ENCODE peak calls at places on chromosomes 5 and 9, in four cellular contexts. A is T follicular helper cell; Z is stimulated activated CD8-positive, alpha-beta memory T cell treated with anti-CD3 and anti-CD28 coated beads, Interleukin-15, amount 100 ng/mL, for 1 hour; I is heart left ventricle. E is an unnamed sample.

GRCh38 chr5:469752-470483 is 26.9 kb downstream of the EXOC3 start:
- DNase-seq in A (no peak), Z (no peak), I (peak), E (no peak)

GRCh38 chr5:1760656-1761452 is 38.8 kb downstream of the MRPL36 start:
- DNase-seq in A (no peak), Z (no peak), I (peak), E (peak)

GRCh38 chr5:170971-171800 is 20.1 kb upstream of the LRRC14B start:
- DNase-seq in A (no peak), Z (no peak), I (no peak), E (peak)

GRCh38 chr9:16559418-16560188 is 310.9 kb downstream of the BNC2 start:
- DNase-seq in A (no peak), Z (no peak), I (no peak), E (no peak)

GRCh38 chr5:3962113-3962512 is 366.5 kb downstream of the IRX1 start:
- DNase-seq in A (no peak), Z (no peak), I (no peak), E (no peak)

GRCh38 chr9:121732886-121733285 is 81.5 kb downstream of the DAB2IP start:
- DNase-seq in A (no peak), Z (no peak), I (no peak), E (no peak)

GRCh38 chr9:127877566-127877998 is at the start of gene AK1:
- DNase-seq in A (no peak), Z (no peak), I (peak), E (peak)

GRCh38 chr9:98054376-98054951 is 2.1 kb upstream of the NANS start:
- DNase-seq in A (no peak), Z (no peak), I (no peak), E (no peak)

GRCh38 chr9:106405871-106406435 is 457.0 kb upstream of the ZNF462 start:
- DNase-seq in A (no peak), Z (no peak), I (no peak), E (no peak)

E was measured in testis.